ENCODE peak calls at places on chromosome 21, in six cellular contexts. One of them, this sample, is unnamed.
A peak's percentile ranks its signal among the peaks of the same experiment; 100 is the strongest.

GRCh38 chr21:37224861-37225260 is 42.3 kb downstream of the VPS26C start:
- DNase-seq in fibroblast of lung: no peak
- DNase-seq in DND-41: peak; percentile 11
- DNase-seq in left ventricle myocardium inferior: no peak
- DNase-seq in AG04450: no peak
- DNase-seq in gastrocnemius medialis: no peak
- DNase-seq in this sample: no peak

GRCh38 chr21:45607021-45607921 is 36.3 kb upstream of the PCBP3 start:
- DNase-seq in fibroblast of lung: peak; percentile 76
- DNase-seq in DND-41: no peak
- DNase-seq in left ventricle myocardium inferior: no peak
- DNase-seq in AG04450: no peak
- DNase-seq in gastrocnemius medialis: no peak
- DNase-seq in this sample: no peak

GRCh38 chr21:42862123-42862475 is 17.2 kb downstream of the WDR4 start:
- DNase-seq in fibroblast of lung: no peak
- DNase-seq in DND-41: no peak
- DNase-seq in left ventricle myocardium inferior: no peak
- DNase-seq in AG04450: no peak
- DNase-seq in gastrocnemius medialis: no peak
- DNase-seq in this sample: no peak

GRCh38 chr21:28150021-28150420 is 842.7 kb downstream of the LTN1 start:
- DNase-seq in fibroblast of lung: no peak
- DNase-seq in DND-41: no peak
- DNase-seq in left ventricle myocardium inferior: no peak
- DNase-seq in AG04450: no peak
- DNase-seq in gastrocnemius medialis: no peak
- DNase-seq in this sample: no peak

GRCh38 chr21:18430341-18430740 is 26.8 kb upstream of the TMPRSS15 start:
- DNase-seq in fibroblast of lung: no peak
- DNase-seq in DND-41: no peak
- DNase-seq in left ventricle myocardium inferior: no peak
- DNase-seq in AG04450: no peak
- DNase-seq in gastrocnemius medialis: no peak
- DNase-seq in this sample: no peak

GRCh38 chr21:40016234-40016633 is 149.0 kb downstream of the PCP4 start:
- DNase-seq in fibroblast of lung: no peak
- DNase-seq in DND-41: no peak
- DNase-seq in left ventricle myocardium inferior: no peak
- DNase-seq in AG04450: no peak
- DNase-seq in gastrocnemius medialis: no peak
- DNase-seq in this sample: no peak

GRCh38 chr21:41359289-41359688 is 2.5 kb upstream of the MX2 start:
- DNase-seq in fibroblast of lung: no peak
- DNase-seq in DND-41: peak; percentile 3
- DNase-seq in left ventricle myocardium inferior: no peak
- DNase-seq in AG04450: no peak
- DNase-seq in gastrocnemius medialis: no peak
- DNase-seq in this sample: no peak

GRCh38 chr21:34724857-34725195 is 56.0 kb downstream of the CLIC6 start:
- DNase-seq in fibroblast of lung: peak; percentile 35
- DNase-seq in DND-41: no peak
- DNase-seq in left ventricle myocardium inferior: no peak
- DNase-seq in AG04450: no peak
- DNase-seq in gastrocnemius medialis: no peak
- DNase-seq in this sample: no peak

GRCh38 chr21:45982256-45982757 is 737 bp downstream of the COL6A1 start:
- DNase-seq in fibroblast of lung: no peak
- DNase-seq in DND-41: no peak
- DNase-seq in left ventricle myocardium inferior: no peak
- DNase-seq in AG04450: no peak
- DNase-seq in gastrocnemius medialis: no peak
- DNase-seq in this sample: no peak

GRCh38 chr21:46189959-46190490 is 5.8 kb upstream of the SPATC1L start:
- DNase-seq in fibroblast of lung: no peak
- DNase-seq in DND-41: no peak
- DNase-seq in left ventricle myocardium inferior: no peak
- DNase-seq in AG04450: no peak
- DNase-seq in gastrocnemius medialis: no peak
- DNase-seq in this sample: no peak

GRCh38 chr21:46222436-46223116 is 6.0 kb downstream of the LSS start:
- DNase-seq in fibroblast of lung: no peak
- DNase-seq in DND-41: no peak
- DNase-seq in left ventricle myocardium inferior: no peak
- DNase-seq in AG04450: no peak
- DNase-seq in gastrocnemius medialis: peak; percentile 35
- DNase-seq in this sample: no peak

GRCh38 chr21:38416791-38417190 is 81.5 kb downstream of the ERG start:
- DNase-seq in fibroblast of lung: no peak
- DNase-seq in DND-41: no peak
- DNase-seq in left ventricle myocardium inferior: no peak
- DNase-seq in AG04450: no peak
- DNase-seq in gastrocnemius medialis: no peak
- DNase-seq in this sample: no peak

GRCh38 chr21:34930971-34931370 is 118.1 kb downstream of the RUNX1 start:
- DNase-seq in fibroblast of lung: peak; percentile 86
- DNase-seq in DND-41: no peak
- DNase-seq in left ventricle myocardium inferior: no peak
- DNase-seq in AG04450: no peak
- DNase-seq in gastrocnemius medialis: no peak
- DNase-seq in this sample: peak; percentile 50

GRCh38 chr21:34280389-34280795 is 83.4 kb upstream of the KCNE2 start:
- DNase-seq in fibroblast of lung: no peak
- DNase-seq in DND-41: no peak
- DNase-seq in left ventricle myocardium inferior: peak; percentile 53
- DNase-seq in AG04450: no peak
- DNase-seq in gastrocnemius medialis: peak; percentile 17
- DNase-seq in this sample: no peak

DNA sequence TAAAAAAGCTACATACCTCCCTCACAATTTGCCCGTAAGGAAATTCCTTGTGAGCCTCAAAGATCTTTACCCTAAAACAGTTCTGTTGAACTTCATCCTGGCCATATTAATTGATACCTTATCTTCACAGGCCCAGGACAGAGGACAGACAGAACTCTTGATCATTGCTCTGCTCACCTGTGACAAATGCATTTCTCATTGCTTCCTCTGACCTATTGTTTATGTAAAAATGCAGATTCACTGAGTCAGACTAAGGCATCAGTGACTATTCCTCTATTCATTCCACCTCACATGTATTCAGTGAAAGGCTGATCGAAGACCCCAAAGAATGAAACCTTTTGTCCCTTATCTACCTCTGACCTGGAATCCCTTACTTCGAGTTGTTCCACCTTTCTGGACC is 61.0 kb downstream of the BACH1 start:
- DNase-seq in fibroblast of lung: no peak
- DNase-seq in DND-41: no peak
- DNase-seq in left ventricle myocardium inferior: no peak
- DNase-seq in AG04450: no peak
- DNase-seq in gastrocnemius medialis: no peak
- DNase-seq in this sample: no peak
- TF ChIP-seq CTCF in fibroblast of lung: no peak
- TF ChIP-seq CTCF in DND-41: no peak
- TF ChIP-seq CTCF in left ventricle myocardium inferior: no peak
- TF ChIP-seq CTCF in AG04450: no peak
- TF ChIP-seq CTCF in gastrocnemius medialis: no peak
- TF ChIP-seq CTCF in this sample: no peak

GRCh38 chr21:43917515-43918384 is 52.7 kb downstream of the AGPAT3 start:
- DNase-seq in fibroblast of lung: no peak
- DNase-seq in DND-41: no peak
- DNase-seq in left ventricle myocardium inferior: no peak
- DNase-seq in AG04450: no peak
- DNase-seq in gastrocnemius medialis: no peak
- DNase-seq in this sample: no peak
- H3K4me3 ChIP-seq in fibroblast of lung: no peak overlapping the region
- H3K4me3 ChIP-seq in DND-41: no peak overlapping the region
- H3K4me3 ChIP-seq in left ventricle myocardium inferior: peak overlapping the region; percentile 54
- H3K4me3 ChIP-seq in AG04450: no peak overlapping the region
- H3K4me3 ChIP-seq in gastrocnemius medialis: no peak overlapping the region
- H3K4me3 ChIP-seq in this sample: no peak overlapping the region

GRCh38 chr21:32412998-32413504 is 545 bp downstream of the EVA1C start:
- DNase-seq in fibroblast of lung: no peak
- DNase-seq in DND-41: no peak
- DNase-seq in left ventricle myocardium inferior: peak; percentile 49
- DNase-seq in AG04450: no peak
- DNase-seq in gastrocnemius medialis: peak; percentile 20
- DNase-seq in this sample: no peak
- TF ChIP-seq CTCF in fibroblast of lung: peak; percentile 2
- TF ChIP-seq CTCF in DND-41: no peak
- TF ChIP-seq CTCF in left ventricle myocardium inferior: no peak
- TF ChIP-seq CTCF in AG04450: peak; percentile 17
- TF ChIP-seq CTCF in gastrocnemius medialis: no peak
- TF ChIP-seq CTCF in this sample: peak; percentile 32

GRCh38 chr21:31873696-31874599 is 1.1 kb downstream of the HUNK start:
- DNase-seq in fibroblast of lung: peak; percentile 25
- DNase-seq in DND-41: no peak
- DNase-seq in left ventricle myocardium inferior: peak; percentile 33
- DNase-seq in AG04450: no peak
- DNase-seq in gastrocnemius medialis: no peak
- DNase-seq in this sample: no peak
- H3K4me3 ChIP-seq in fibroblast of lung: peak overlapping the region; percentile 53
- H3K4me3 ChIP-seq in DND-41: no peak overlapping the region
- H3K4me3 ChIP-seq in left ventricle myocardium inferior: peak overlapping the region; percentile 72
- H3K4me3 ChIP-seq in AG04450: peak overlapping the region; percentile 55
- H3K4me3 ChIP-seq in gastrocnemius medialis: peak overlapping the region; percentile 61
- H3K4me3 ChIP-seq in this sample: peak overlapping the region; percentile 20

GRCh38 chr21:25927195-25927880 is 192.6 kb downstream of the GABPA start:
- DNase-seq in fibroblast of lung: no peak
- DNase-seq in DND-41: no peak
- DNase-seq in left ventricle myocardium inferior: no peak
- DNase-seq in AG04450: no peak
- DNase-seq in gastrocnemius medialis: no peak
- DNase-seq in this sample: no peak

GRCh38 chr21:25931791-25932190 is 197.0 kb downstream of the GABPA start:
- DNase-seq in fibroblast of lung: no peak
- DNase-seq in DND-41: no peak
- DNase-seq in left ventricle myocardium inferior: no peak
- DNase-seq in AG04450: no peak
- DNase-seq in gastrocnemius medialis: no peak
- DNase-seq in this sample: no peak

GRCh38 chr21:25934130-25934529 is 199.4 kb downstream of the GABPA start:
- DNase-seq in fibroblast of lung: peak; percentile 96
- DNase-seq in DND-41: no peak
- DNase-seq in left ventricle myocardium inferior: no peak
- DNase-seq in AG04450: no peak
- DNase-seq in gastrocnemius medialis: no peak
- DNase-seq in this sample: no peak

GRCh38 chr21:25925936-25926335 is 191.2 kb downstream of the GABPA start:
- DNase-seq in fibroblast of lung: peak; percentile 61
- DNase-seq in DND-41: no peak
- DNase-seq in left ventricle myocardium inferior: no peak
- DNase-seq in AG04450: no peak
- DNase-seq in gastrocnemius medialis: no peak
- DNase-seq in this sample: no peak

DNA sequence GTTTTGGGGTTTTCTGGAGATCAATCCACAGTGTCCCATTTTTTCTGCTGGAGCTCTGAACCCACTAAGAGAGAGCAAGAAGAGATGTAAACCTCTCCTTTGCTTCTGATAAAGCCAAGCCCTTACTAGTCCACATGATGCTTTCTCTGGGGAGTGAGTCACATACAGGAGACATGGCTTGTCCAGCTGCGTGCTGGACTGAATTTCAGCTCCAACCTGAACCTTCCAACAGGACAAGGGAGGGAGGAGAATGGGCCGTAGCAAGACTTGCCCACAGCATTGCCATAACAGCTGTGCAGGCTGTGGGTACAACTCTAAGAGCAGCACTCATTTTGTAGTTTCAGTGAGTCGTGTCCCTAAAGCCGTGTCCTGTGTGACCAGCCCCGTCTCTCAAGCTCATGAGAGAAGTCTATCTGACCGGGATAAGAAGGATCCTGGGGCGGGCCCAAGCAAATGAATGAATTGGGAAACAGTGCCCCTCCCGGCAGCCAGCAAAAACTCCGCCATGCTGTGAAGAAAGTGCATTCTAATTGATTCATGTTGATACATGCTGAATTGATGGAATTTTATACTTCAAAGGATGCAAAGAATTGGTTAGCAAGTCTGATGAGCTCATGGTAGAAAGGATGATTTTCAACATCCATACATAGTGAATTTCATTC is 195.2 kb downstream of the GABPA start:
- DNase-seq in fibroblast of lung: peak; percentile 80
- DNase-seq in DND-41: no peak
- DNase-seq in left ventricle myocardium inferior: no peak
- DNase-seq in AG04450: peak; percentile 18
- DNase-seq in gastrocnemius medialis: peak; percentile 27
- DNase-seq in this sample: no peak
- TF ChIP-seq CTCF in fibroblast of lung: no peak
- TF ChIP-seq CTCF in DND-41: no peak
- TF ChIP-seq CTCF in left ventricle myocardium inferior: no peak
- TF ChIP-seq CTCF in AG04450: no peak
- TF ChIP-seq CTCF in gastrocnemius medialis: no peak
- TF ChIP-seq CTCF in this sample: no peak

GRCh38 chr21:44510508-44511218 is 29.3 kb downstream of the KRTAP10-1 start:
- DNase-seq in fibroblast of lung: no peak
- DNase-seq in DND-41: peak; percentile 54
- DNase-seq in left ventricle myocardium inferior: peak; percentile 44
- DNase-seq in AG04450: no peak
- DNase-seq in gastrocnemius medialis: no peak
- DNase-seq in this sample: no peak
- H3K4me3 ChIP-seq in fibroblast of lung: no peak overlapping the region
- H3K4me3 ChIP-seq in DND-41: no peak overlapping the region
- H3K4me3 ChIP-seq in left ventricle myocardium inferior: no peak overlapping the region
- H3K4me3 ChIP-seq in AG04450: no peak overlapping the region
- H3K4me3 ChIP-seq in gastrocnemius medialis: no peak overlapping the region
- H3K4me3 ChIP-seq in this sample: no peak overlapping the region

DNA sequence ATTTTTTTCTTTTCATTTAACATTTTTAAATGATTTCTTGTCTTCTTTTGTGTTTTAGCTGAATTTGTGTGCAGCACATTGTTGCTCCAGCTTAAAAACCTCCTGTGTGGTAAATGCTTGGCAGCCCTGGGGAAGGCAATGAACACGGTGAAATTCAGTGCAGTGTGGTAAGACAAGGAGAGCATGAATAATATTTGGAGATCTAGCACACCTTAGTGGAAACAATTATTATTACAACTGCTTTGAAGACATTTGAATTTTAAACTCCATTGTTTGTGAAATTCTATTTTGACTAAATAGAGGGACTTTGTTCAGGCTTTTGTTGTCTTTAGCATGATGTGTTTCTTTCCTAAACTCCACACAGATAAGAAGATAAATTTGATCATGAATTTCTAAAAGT is 242.6 kb upstream of the CXADR start:
- DNase-seq in fibroblast of lung: peak; percentile 61
- DNase-seq in DND-41: peak; percentile 16
- DNase-seq in left ventricle myocardium inferior: peak; percentile 20
- DNase-seq in AG04450: peak; percentile 1
- DNase-seq in gastrocnemius medialis: no peak
- DNase-seq in this sample: peak; percentile 12
- TF ChIP-seq CTCF in fibroblast of lung: peak; percentile 40
- TF ChIP-seq CTCF in DND-41: peak; percentile 62
- TF ChIP-seq CTCF in left ventricle myocardium inferior: peak; percentile 64
- TF ChIP-seq CTCF in AG04450: peak; percentile 43
- TF ChIP-seq CTCF in gastrocnemius medialis: no peak
- TF ChIP-seq CTCF in this sample: peak; percentile 35

GRCh38 chr21:36212513-36212780 is 55.8 kb downstream of the DOP1B start:
- DNase-seq in fibroblast of lung: no peak
- DNase-seq in DND-41: no peak
- DNase-seq in left ventricle myocardium inferior: no peak
- DNase-seq in AG04450: no peak
- DNase-seq in gastrocnemius medialis: no peak
- DNase-seq in this sample: no peak
- H3K4me3 ChIP-seq in fibroblast of lung: no peak overlapping the region
- H3K4me3 ChIP-seq in DND-41: no peak overlapping the region
- H3K4me3 ChIP-seq in left ventricle myocardium inferior: no peak overlapping the region
- H3K4me3 ChIP-seq in AG04450: no peak overlapping the region
- H3K4me3 ChIP-seq in gastrocnemius medialis: no peak overlapping the region
- H3K4me3 ChIP-seq in this sample: no peak overlapping the region

This sample was measured in retinal pigment epithelial cell.